ENCODE peak calls at places on chromosomes 13 and 19, in five cellular contexts. W, E, P, Y and T are unnamed samples.

GRCh38 chr19:39499082-39499642 is 415 bp downstream of the DLL3 start:
- DNase-seq in W (no peak), E (peak; percentile 62), P (no peak), Y (no peak), T (no peak)

GRCh38 chr13:112961457-112962369 is 7.3 kb upstream of the MCF2L start:
- DNase-seq in W (no peak), E (no peak), P (no peak), Y (no peak), T (no peak)

GRCh38 chr19:6588508-6589345 is 2.2 kb downstream of the CD70 start:
- DNase-seq in W (no peak), E (peak; percentile 24), P (no peak), Y (no peak), T (no peak)

GRCh38 chr19:2623743-2624142 is 78.8 kb downstream of the GNG7 start:
- DNase-seq in W (no peak), E (no peak), P (no peak), Y (no peak), T (no peak)

GRCh38 chr13:94344126-94344863 is 135.2 kb downstream of the DCT start:
- DNase-seq in W (no peak), E (no peak), P (no peak), Y (no peak), T (no peak)

GRCh38 chr13:44371421-44371820 is 2.2 kb upstream of the SERP2 start:
- DNase-seq in W (no peak), E (no peak), P (no peak), Y (no peak), T (no peak)

GRCh38 chr13:40363653-40364052 is 302.8 kb downstream of the FOXO1 start:
- DNase-seq in W (no peak), E (no peak), P (no peak), Y (no peak), T (no peak)

GRCh38 chr19:45954132-45954531 is 19.5 kb downstream of the NOVA2 start:
- DNase-seq in W (no peak), E (peak; percentile 89), P (no peak), Y (no peak), T (no peak)